ENCODE peak calls at places on chromosomes 16 and 17, in eight cellular contexts. One of them, this sample, is unnamed.
A peak's percentile ranks its signal among the peaks of the same experiment; 100 is the strongest.

GRCh38 chr17:47694818-47695663 is 1.1 kb downstream of the TBKBP1 start:
- DNase-seq in activated naive CD8-positive, alpha-beta T cell treated with anti-CD3 and anti-CD28 coated beads, Interleukin-2, amount 50 U/mL, for 24 hours: peak; percentile 66
- DNase-seq in activated CD4-positive, alpha-beta T cell treated with anti-CD3 and anti-CD28 coated beads for 4 hours: peak; percentile 65
- DNase-seq in amniotic stem cell: no peak
- DNase-seq in HFF-Myc: no peak
- DNase-seq in BJ: no peak
- DNase-seq in cardiac muscle cell: peak; percentile 71
- DNase-seq in neural progenitor cell: peak; percentile 45
- DNase-seq in this sample: peak; percentile 36

GRCh38 chr17:3796110-3796821 is 4.7 kb downstream of the ITGAE start:
- DNase-seq in amniotic stem cell: no peak
- DNase-seq in cardiac muscle cell: no peak
- DNase-seq in BJ: no peak
- DNase-seq in HFF-Myc: no peak
- DNase-seq in activated naive CD8-positive, alpha-beta T cell treated with anti-CD3 and anti-CD28 coated beads, Interleukin-2, amount 50 U/mL, for 24 hours: peak; percentile 88
- DNase-seq in activated CD4-positive, alpha-beta T cell treated with anti-CD3 and anti-CD28 coated beads for 4 hours: peak; percentile 60
- DNase-seq in neural progenitor cell: no peak
- DNase-seq in this sample: peak; percentile 60

GRCh38 chr17:11273596-11273995 is 32.6 kb downstream of the SHISA6 start:
- DNase-seq in HFF-Myc: no peak
- DNase-seq in BJ: no peak
- DNase-seq in amniotic stem cell: no peak
- DNase-seq in cardiac muscle cell: no peak
- DNase-seq in neural progenitor cell: no peak
- DNase-seq in activated CD4-positive, alpha-beta T cell treated with anti-CD3 and anti-CD28 coated beads for 4 hours: no peak
- DNase-seq in activated naive CD8-positive, alpha-beta T cell treated with anti-CD3 and anti-CD28 coated beads, Interleukin-2, amount 50 U/mL, for 24 hours: no peak
- DNase-seq in this sample: no peak

GRCh38 chr16:86508947-86509758 is 1.2 kb upstream of the FOXF1 start:
- DNase-seq in amniotic stem cell: peak; percentile 58
- DNase-seq in activated naive CD8-positive, alpha-beta T cell treated with anti-CD3 and anti-CD28 coated beads, Interleukin-2, amount 50 U/mL, for 24 hours: no peak
- DNase-seq in cardiac muscle cell: peak; percentile 77
- DNase-seq in BJ: no peak
- DNase-seq in HFF-Myc: no peak
- DNase-seq in neural progenitor cell: peak; percentile 80
- DNase-seq in activated CD4-positive, alpha-beta T cell treated with anti-CD3 and anti-CD28 coated beads for 4 hours: no peak
- DNase-seq in this sample: no peak

GRCh38 chr17:55635253-55635766 is 87.4 kb downstream of the TMEM100 start:
- DNase-seq in activated CD4-positive, alpha-beta T cell treated with anti-CD3 and anti-CD28 coated beads for 4 hours: no peak
- DNase-seq in activated naive CD8-positive, alpha-beta T cell treated with anti-CD3 and anti-CD28 coated beads, Interleukin-2, amount 50 U/mL, for 24 hours: no peak
- DNase-seq in BJ: no peak
- DNase-seq in HFF-Myc: no peak
- DNase-seq in neural progenitor cell: no peak
- DNase-seq in cardiac muscle cell: peak; percentile 85
- DNase-seq in amniotic stem cell: no peak
- DNase-seq in this sample: no peak

GRCh38 chr16:19014456-19014855 is 30.7 kb downstream of the TMC7 start:
- DNase-seq in cardiac muscle cell: peak; percentile 22
- DNase-seq in BJ: no peak
- DNase-seq in HFF-Myc: no peak
- DNase-seq in amniotic stem cell: no peak
- DNase-seq in activated naive CD8-positive, alpha-beta T cell treated with anti-CD3 and anti-CD28 coated beads, Interleukin-2, amount 50 U/mL, for 24 hours: no peak
- DNase-seq in neural progenitor cell: no peak
- DNase-seq in activated CD4-positive, alpha-beta T cell treated with anti-CD3 and anti-CD28 coated beads for 4 hours: no peak
- DNase-seq in this sample: no peak

GRCh38 chr17:81715107-81715871 is 3.2 kb downstream of the SLC25A10 start:
- DNase-seq in neural progenitor cell: no peak
- DNase-seq in BJ: no peak
- DNase-seq in amniotic stem cell: no peak
- DNase-seq in cardiac muscle cell: no peak
- DNase-seq in activated CD4-positive, alpha-beta T cell treated with anti-CD3 and anti-CD28 coated beads for 4 hours: no peak
- DNase-seq in HFF-Myc: no peak
- DNase-seq in activated naive CD8-positive, alpha-beta T cell treated with anti-CD3 and anti-CD28 coated beads, Interleukin-2, amount 50 U/mL, for 24 hours: no peak
- DNase-seq in this sample: no peak

GRCh38 chr17:78401246-78401645 is 22.8 kb downstream of the PGS1 start:
- DNase-seq in HFF-Myc: no peak
- DNase-seq in cardiac muscle cell: peak; percentile 33
- DNase-seq in BJ: no peak
- DNase-seq in amniotic stem cell: no peak
- DNase-seq in activated CD4-positive, alpha-beta T cell treated with anti-CD3 and anti-CD28 coated beads for 4 hours: no peak
- DNase-seq in activated naive CD8-positive, alpha-beta T cell treated with anti-CD3 and anti-CD28 coated beads, Interleukin-2, amount 50 U/mL, for 24 hours: no peak
- DNase-seq in neural progenitor cell: no peak
- DNase-seq in this sample: no peak

GRCh38 chr17:40321502-40322416 is 12.8 kb downstream of the RARA start:
- DNase-seq in BJ: no peak
- DNase-seq in HFF-Myc: no peak
- DNase-seq in amniotic stem cell: no peak
- DNase-seq in activated naive CD8-positive, alpha-beta T cell treated with anti-CD3 and anti-CD28 coated beads, Interleukin-2, amount 50 U/mL, for 24 hours: no peak
- DNase-seq in cardiac muscle cell: no peak
- DNase-seq in activated CD4-positive, alpha-beta T cell treated with anti-CD3 and anti-CD28 coated beads for 4 hours: no peak
- DNase-seq in neural progenitor cell: no peak
- DNase-seq in this sample: no peak

GRCh38 chr16:53881371-53881770 is 177.4 kb downstream of the FTO start:
- DNase-seq in HFF-Myc: no peak
- DNase-seq in activated naive CD8-positive, alpha-beta T cell treated with anti-CD3 and anti-CD28 coated beads, Interleukin-2, amount 50 U/mL, for 24 hours: no peak
- DNase-seq in amniotic stem cell: no peak
- DNase-seq in neural progenitor cell: no peak
- DNase-seq in BJ: no peak
- DNase-seq in cardiac muscle cell: peak; percentile 58
- DNase-seq in activated CD4-positive, alpha-beta T cell treated with anti-CD3 and anti-CD28 coated beads for 4 hours: no peak
- DNase-seq in this sample: no peak

GRCh38 chr16:55989569-55989907 is 114.4 kb upstream of the CES5A start:
- DNase-seq in HFF-Myc: no peak
- DNase-seq in BJ: no peak
- DNase-seq in activated naive CD8-positive, alpha-beta T cell treated with anti-CD3 and anti-CD28 coated beads, Interleukin-2, amount 50 U/mL, for 24 hours: no peak
- DNase-seq in activated CD4-positive, alpha-beta T cell treated with anti-CD3 and anti-CD28 coated beads for 4 hours: no peak
- DNase-seq in neural progenitor cell: no peak
- DNase-seq in cardiac muscle cell: no peak
- DNase-seq in amniotic stem cell: no peak
- DNase-seq in this sample: no peak

GRCh38 chr17:48384164-48384563 is 45.9 kb downstream of the SKAP1 start:
- DNase-seq in activated CD4-positive, alpha-beta T cell treated with anti-CD3 and anti-CD28 coated beads for 4 hours: no peak
- DNase-seq in amniotic stem cell: no peak
- DNase-seq in activated naive CD8-positive, alpha-beta T cell treated with anti-CD3 and anti-CD28 coated beads, Interleukin-2, amount 50 U/mL, for 24 hours: no peak
- DNase-seq in HFF-Myc: no peak
- DNase-seq in neural progenitor cell: no peak
- DNase-seq in cardiac muscle cell: no peak
- DNase-seq in BJ: no peak
- DNase-seq in this sample: no peak

GRCh38 chr17:1716912-1717695 is 6.9 kb upstream of the TLCD2 start:
- DNase-seq in activated CD4-positive, alpha-beta T cell treated with anti-CD3 and anti-CD28 coated beads for 4 hours: peak; percentile 85
- DNase-seq in activated naive CD8-positive, alpha-beta T cell treated with anti-CD3 and anti-CD28 coated beads, Interleukin-2, amount 50 U/mL, for 24 hours: peak; percentile 85
- DNase-seq in HFF-Myc: peak; percentile 99
- DNase-seq in neural progenitor cell: peak; percentile 97
- DNase-seq in BJ: peak; percentile 94
- DNase-seq in amniotic stem cell: peak; percentile 92
- DNase-seq in cardiac muscle cell: peak; percentile 99
- DNase-seq in this sample: peak; percentile 96

GRCh38 chr16:49986351-49987124 is 38.5 kb upstream of the CNEP1R1 start:
- DNase-seq in BJ: peak; percentile 3
- DNase-seq in amniotic stem cell: no peak
- DNase-seq in cardiac muscle cell: peak; percentile 41
- DNase-seq in neural progenitor cell: no peak
- DNase-seq in activated naive CD8-positive, alpha-beta T cell treated with anti-CD3 and anti-CD28 coated beads, Interleukin-2, amount 50 U/mL, for 24 hours: no peak
- DNase-seq in activated CD4-positive, alpha-beta T cell treated with anti-CD3 and anti-CD28 coated beads for 4 hours: no peak
- DNase-seq in HFF-Myc: peak; percentile 22
- DNase-seq in this sample: no peak

GRCh38 chr16:9297437-9298113 is 206.1 kb downstream of the HAPSTR1 start:
- DNase-seq in cardiac muscle cell: no peak
- DNase-seq in amniotic stem cell: no peak
- DNase-seq in BJ: no peak
- DNase-seq in HFF-Myc: no peak
- DNase-seq in activated CD4-positive, alpha-beta T cell treated with anti-CD3 and anti-CD28 coated beads for 4 hours: no peak
- DNase-seq in neural progenitor cell: peak; percentile 61
- DNase-seq in activated naive CD8-positive, alpha-beta T cell treated with anti-CD3 and anti-CD28 coated beads, Interleukin-2, amount 50 U/mL, for 24 hours: peak; percentile 11
- DNase-seq in this sample: no peak

GRCh38 chr16:83312846-83313245 is 494.9 kb upstream of the HSBP1 start:
- DNase-seq in amniotic stem cell: no peak
- DNase-seq in activated naive CD8-positive, alpha-beta T cell treated with anti-CD3 and anti-CD28 coated beads, Interleukin-2, amount 50 U/mL, for 24 hours: no peak
- DNase-seq in BJ: no peak
- DNase-seq in HFF-Myc: no peak
- DNase-seq in activated CD4-positive, alpha-beta T cell treated with anti-CD3 and anti-CD28 coated beads for 4 hours: no peak
- DNase-seq in cardiac muscle cell: no peak
- DNase-seq in neural progenitor cell: no peak
- DNase-seq in this sample: no peak

GRCh38 chr17:44758414-44759095 is at the start of gene ADAM11:
- DNase-seq in activated naive CD8-positive, alpha-beta T cell treated with anti-CD3 and anti-CD28 coated beads, Interleukin-2, amount 50 U/mL, for 24 hours: no peak
- DNase-seq in cardiac muscle cell: no peak
- DNase-seq in HFF-Myc: no peak
- DNase-seq in activated CD4-positive, alpha-beta T cell treated with anti-CD3 and anti-CD28 coated beads for 4 hours: no peak
- DNase-seq in amniotic stem cell: no peak
- DNase-seq in neural progenitor cell: peak; percentile 69
- DNase-seq in BJ: no peak
- DNase-seq in this sample: no peak

GRCh38 chr16:16934660-16935059 is 536.1 kb downstream of the XYLT1 start:
- DNase-seq in neural progenitor cell: no peak
- DNase-seq in activated naive CD8-positive, alpha-beta T cell treated with anti-CD3 and anti-CD28 coated beads, Interleukin-2, amount 50 U/mL, for 24 hours: no peak
- DNase-seq in amniotic stem cell: no peak
- DNase-seq in cardiac muscle cell: no peak
- DNase-seq in BJ: no peak
- DNase-seq in activated CD4-positive, alpha-beta T cell treated with anti-CD3 and anti-CD28 coated beads for 4 hours: no peak
- DNase-seq in HFF-Myc: no peak
- DNase-seq in this sample: no peak

GRCh38 chr16:84054271-84054670 is 11.7 kb upstream of the SLC38A8 start:
- DNase-seq in activated CD4-positive, alpha-beta T cell treated with anti-CD3 and anti-CD28 coated beads for 4 hours: no peak
- DNase-seq in cardiac muscle cell: no peak
- DNase-seq in activated naive CD8-positive, alpha-beta T cell treated with anti-CD3 and anti-CD28 coated beads, Interleukin-2, amount 50 U/mL, for 24 hours: no peak
- DNase-seq in neural progenitor cell: no peak
- DNase-seq in HFF-Myc: no peak
- DNase-seq in amniotic stem cell: no peak
- DNase-seq in BJ: no peak
- DNase-seq in this sample: no peak

GRCh38 chr16:30667361-30667905 is 9.2 kb downstream of the FBRS start:
- DNase-seq in activated CD4-positive, alpha-beta T cell treated with anti-CD3 and anti-CD28 coated beads for 4 hours: no peak
- DNase-seq in amniotic stem cell: no peak
- DNase-seq in HFF-Myc: no peak
- DNase-seq in activated naive CD8-positive, alpha-beta T cell treated with anti-CD3 and anti-CD28 coated beads, Interleukin-2, amount 50 U/mL, for 24 hours: no peak
- DNase-seq in cardiac muscle cell: no peak
- DNase-seq in BJ: no peak
- DNase-seq in neural progenitor cell: no peak
- DNase-seq in this sample: no peak

GRCh38 chr16:54177857-54178490 is 108.6 kb downstream of the IRX3 start:
- DNase-seq in HFF-Myc: no peak
- DNase-seq in BJ: no peak
- DNase-seq in activated naive CD8-positive, alpha-beta T cell treated with anti-CD3 and anti-CD28 coated beads, Interleukin-2, amount 50 U/mL, for 24 hours: no peak
- DNase-seq in amniotic stem cell: no peak
- DNase-seq in activated CD4-positive, alpha-beta T cell treated with anti-CD3 and anti-CD28 coated beads for 4 hours: no peak
- DNase-seq in neural progenitor cell: no peak
- DNase-seq in cardiac muscle cell: no peak
- DNase-seq in this sample: no peak

GRCh38 chr16:84643180-84643583 is 5.1 kb upstream of the KLHL36 start:
- DNase-seq in HFF-Myc: peak; percentile 80
- DNase-seq in cardiac muscle cell: peak; percentile 92
- DNase-seq in BJ: peak; percentile 90
- DNase-seq in neural progenitor cell: no peak
- DNase-seq in activated naive CD8-positive, alpha-beta T cell treated with anti-CD3 and anti-CD28 coated beads, Interleukin-2, amount 50 U/mL, for 24 hours: no peak
- DNase-seq in amniotic stem cell: peak; percentile 84
- DNase-seq in activated CD4-positive, alpha-beta T cell treated with anti-CD3 and anti-CD28 coated beads for 4 hours: no peak
- DNase-seq in this sample: peak; percentile 68

GRCh38 chr16:74654536-74654935 is 12.1 kb downstream of the RFWD3 start:
- DNase-seq in BJ: no peak
- DNase-seq in cardiac muscle cell: no peak
- DNase-seq in HFF-Myc: no peak
- DNase-seq in activated naive CD8-positive, alpha-beta T cell treated with anti-CD3 and anti-CD28 coated beads, Interleukin-2, amount 50 U/mL, for 24 hours: no peak
- DNase-seq in neural progenitor cell: peak; percentile 3
- DNase-seq in amniotic stem cell: no peak
- DNase-seq in activated CD4-positive, alpha-beta T cell treated with anti-CD3 and anti-CD28 coated beads for 4 hours: no peak
- DNase-seq in this sample: no peak

GRCh38 chr17:61388561-61389356 is 10.9 kb upstream of the TBX2 start:
- DNase-seq in BJ: no peak
- DNase-seq in activated naive CD8-positive, alpha-beta T cell treated with anti-CD3 and anti-CD28 coated beads, Interleukin-2, amount 50 U/mL, for 24 hours: no peak
- DNase-seq in neural progenitor cell: no peak
- DNase-seq in HFF-Myc: no peak
- DNase-seq in amniotic stem cell: no peak
- DNase-seq in activated CD4-positive, alpha-beta T cell treated with anti-CD3 and anti-CD28 coated beads for 4 hours: no peak
- DNase-seq in cardiac muscle cell: no peak
- DNase-seq in this sample: no peak

GRCh38 chr17:49223168-49223516 is 7.4 kb downstream of the PHOSPHO1 start:
- DNase-seq in HFF-Myc: no peak
- DNase-seq in amniotic stem cell: no peak
- DNase-seq in neural progenitor cell: no peak
- DNase-seq in activated naive CD8-positive, alpha-beta T cell treated with anti-CD3 and anti-CD28 coated beads, Interleukin-2, amount 50 U/mL, for 24 hours: no peak
- DNase-seq in activated CD4-positive, alpha-beta T cell treated with anti-CD3 and anti-CD28 coated beads for 4 hours: no peak
- DNase-seq in BJ: no peak
- DNase-seq in cardiac muscle cell: no peak
- DNase-seq in this sample: no peak

GRCh38 chr16:84199861-84200260 is 8.9 kb downstream of the ADAD2 start:
- DNase-seq in neural progenitor cell: no peak
- DNase-seq in amniotic stem cell: no peak
- DNase-seq in activated CD4-positive, alpha-beta T cell treated with anti-CD3 and anti-CD28 coated beads for 4 hours: no peak
- DNase-seq in cardiac muscle cell: peak; percentile 11
- DNase-seq in HFF-Myc: no peak
- DNase-seq in activated naive CD8-positive, alpha-beta T cell treated with anti-CD3 and anti-CD28 coated beads, Interleukin-2, amount 50 U/mL, for 24 hours: no peak
- DNase-seq in BJ: no peak
- DNase-seq in this sample: no peak

GRCh38 chr17:57608369-57609124 is 136.6 kb downstream of the CCDC182 start:
- DNase-seq in cardiac muscle cell: no peak
- DNase-seq in activated naive CD8-positive, alpha-beta T cell treated with anti-CD3 and anti-CD28 coated beads, Interleukin-2, amount 50 U/mL, for 24 hours: no peak
- DNase-seq in activated CD4-positive, alpha-beta T cell treated with anti-CD3 and anti-CD28 coated beads for 4 hours: no peak
- DNase-seq in amniotic stem cell: no peak
- DNase-seq in neural progenitor cell: peak; percentile 47
- DNase-seq in HFF-Myc: no peak
- DNase-seq in BJ: no peak
- DNase-seq in this sample: no peak

GRCh38 chr16:51994597-51994996 is 552.3 kb downstream of the TOX3 start:
- DNase-seq in BJ: no peak
- DNase-seq in HFF-Myc: no peak
- DNase-seq in activated naive CD8-positive, alpha-beta T cell treated with anti-CD3 and anti-CD28 coated beads, Interleukin-2, amount 50 U/mL, for 24 hours: no peak
- DNase-seq in amniotic stem cell: no peak
- DNase-seq in cardiac muscle cell: no peak
- DNase-seq in neural progenitor cell: no peak
- DNase-seq in activated CD4-positive, alpha-beta T cell treated with anti-CD3 and anti-CD28 coated beads for 4 hours: no peak
- DNase-seq in this sample: peak; percentile 96

GRCh38 chr17:81073967-81074366 is 39.0 kb downstream of the BAIAP2 start:
- DNase-seq in HFF-Myc: no peak
- DNase-seq in amniotic stem cell: no peak
- DNase-seq in cardiac muscle cell: no peak
- DNase-seq in BJ: no peak
- DNase-seq in neural progenitor cell: no peak
- DNase-seq in activated CD4-positive, alpha-beta T cell treated with anti-CD3 and anti-CD28 coated beads for 4 hours: no peak
- DNase-seq in activated naive CD8-positive, alpha-beta T cell treated with anti-CD3 and anti-CD28 coated beads, Interleukin-2, amount 50 U/mL, for 24 hours: no peak
- DNase-seq in this sample: no peak

GRCh38 chr17:80955078-80955477 is 36.6 kb upstream of the CHMP6 start:
- DNase-seq in HFF-Myc: no peak
- DNase-seq in cardiac muscle cell: no peak
- DNase-seq in amniotic stem cell: no peak
- DNase-seq in BJ: no peak
- DNase-seq in activated naive CD8-positive, alpha-beta T cell treated with anti-CD3 and anti-CD28 coated beads, Interleukin-2, amount 50 U/mL, for 24 hours: no peak
- DNase-seq in neural progenitor cell: no peak
- DNase-seq in activated CD4-positive, alpha-beta T cell treated with anti-CD3 and anti-CD28 coated beads for 4 hours: no peak
- DNase-seq in this sample: no peak

GRCh38 chr17:27496005-27496404 is 39.8 kb downstream of the KSR1 start:
- DNase-seq in HFF-Myc: no peak
- DNase-seq in neural progenitor cell: no peak
- DNase-seq in amniotic stem cell: no peak
- DNase-seq in activated naive CD8-positive, alpha-beta T cell treated with anti-CD3 and anti-CD28 coated beads, Interleukin-2, amount 50 U/mL, for 24 hours: no peak
- DNase-seq in cardiac muscle cell: no peak
- DNase-seq in activated CD4-positive, alpha-beta T cell treated with anti-CD3 and anti-CD28 coated beads for 4 hours: no peak
- DNase-seq in BJ: no peak
- DNase-seq in this sample: no peak

GRCh38 chr16:74742051-74742481 is 32.6 kb downstream of the FA2H start:
- DNase-seq in neural progenitor cell: no peak
- DNase-seq in cardiac muscle cell: peak; percentile 33
- DNase-seq in activated CD4-positive, alpha-beta T cell treated with anti-CD3 and anti-CD28 coated beads for 4 hours: no peak
- DNase-seq in BJ: no peak
- DNase-seq in activated naive CD8-positive, alpha-beta T cell treated with anti-CD3 and anti-CD28 coated beads, Interleukin-2, amount 50 U/mL, for 24 hours: no peak
- DNase-seq in HFF-Myc: no peak
- DNase-seq in amniotic stem cell: no peak
- DNase-seq in this sample: no peak

GRCh38 chr16:79580465-79581200 is 19.9 kb downstream of the MAF start:
- DNase-seq in cardiac muscle cell: no peak
- DNase-seq in BJ: no peak
- DNase-seq in amniotic stem cell: no peak
- DNase-seq in HFF-Myc: no peak
- DNase-seq in activated naive CD8-positive, alpha-beta T cell treated with anti-CD3 and anti-CD28 coated beads, Interleukin-2, amount 50 U/mL, for 24 hours: no peak
- DNase-seq in activated CD4-positive, alpha-beta T cell treated with anti-CD3 and anti-CD28 coated beads for 4 hours: no peak
- DNase-seq in neural progenitor cell: peak; percentile 31
- DNase-seq in this sample: no peak

GRCh38 chr17:8673621-8674020 is 43.1 kb upstream of the MYH10 start:
- DNase-seq in activated CD4-positive, alpha-beta T cell treated with anti-CD3 and anti-CD28 coated beads for 4 hours: no peak
- DNase-seq in BJ: no peak
- DNase-seq in activated naive CD8-positive, alpha-beta T cell treated with anti-CD3 and anti-CD28 coated beads, Interleukin-2, amount 50 U/mL, for 24 hours: no peak
- DNase-seq in HFF-Myc: no peak
- DNase-seq in neural progenitor cell: no peak
- DNase-seq in amniotic stem cell: no peak
- DNase-seq in cardiac muscle cell: peak; percentile 96
- DNase-seq in this sample: no peak

This sample was measured in mucosa of gallbladder.